ENCODE peak calls at places on chromosome 14, in nine cellular contexts. Z is activated T-cell treated with anti-CD3 and anti-CD28 coated beads for 48 hours; K is stimulated activated CD8-positive, alpha-beta memory T cell treated with anti-CD3 and anti-CD28 coated beads, Interleukin-4, amount 100 ng/mL, for 1 hour; T is activated CD4-positive, alpha-beta T cell treated with anti-CD3 and anti-CD28 coated beads, Interleukin-2, amount 10 ng/mL, durations not matched to agents 7 days and 5 days; B is activated CD4-positive, alpha-beta memory T cell treated with anti-CD3 and anti-CD28 coated beads, Interleukin-2, amount 10 ng/mL, durations not matched to agents 7 days and 5 days; H is mucosa of gallbladder; V is GM19239; O is head of caudate nucleus; S is H7. Y is an unnamed sample.

GRCh38 chr14:61188936-61189808 is 92.0 kb downstream of the TMEM30B start:
- DNase-seq in V (no peak), B (peak), S (peak), O (peak), K (no peak), T (no peak), H (peak), Z (peak), Y (peak)

GRCh38 chr14:65461730-65462129 is 49.2 kb downstream of the FUT8 start:
- DNase-seq in S (no peak), K (no peak), B (no peak), V (no peak), H (no peak), O (no peak), T (no peak), Z (no peak), Y (no peak)

GRCh38 chr14:85534435-85534834 is 4.5 kb downstream of the FLRT2 start:
- DNase-seq in V (no peak), S (peak), K (no peak), Z (no peak), O (peak), T (no peak), B (no peak), H (no peak), Y (no peak)

GRCh38 chr14:36857842-36858445 is 196.3 kb downstream of the PAX9 start:
- DNase-seq in T (no peak), H (no peak), B (no peak), O (no peak), S (no peak), Z (no peak), K (no peak), V (no peak), Y (no peak)

GRCh38 chr14:90487031-90487430 is 90.2 kb downstream of the CALM1 start:
- DNase-seq in T (no peak), Z (no peak), O (peak), B (peak), S (peak), K (no peak), V (no peak), H (peak), Y (no peak)

GRCh38 chr14:38500125-38500524 is 244.2 kb upstream of the CLEC14A start:
- DNase-seq in V (no peak), K (no peak), T (no peak), O (no peak), S (no peak), B (no peak), H (no peak), Z (no peak), Y (no peak)

GRCh38 chr14:73234586-73235394 is 2.5 kb upstream of the PAPLN start:
- DNase-seq in S (no peak), B (no peak), K (no peak), T (no peak), Z (no peak), H (no peak), O (no peak), V (no peak), Y (no peak)

GRCh38 chr14:100417466-100417865 is 94.3 kb downstream of the SLC25A47 start:
- DNase-seq in Z (no peak), T (no peak), K (no peak), H (peak), B (no peak), S (peak), O (peak), V (no peak), Y (no peak)

GRCh38 chr14:50082784-50083466 is 33.4 kb downstream of the VCPKMT start:
- DNase-seq in Z (peak), K (peak), B (peak), O (no peak), H (no peak), T (peak), V (peak), S (no peak), Y (peak)

GRCh38 chr14:92254786-92255185 is 68.2 kb upstream of the SLC24A4 start:
- DNase-seq in T (no peak), O (peak), V (no peak), K (no peak), B (no peak), Z (no peak), S (peak), H (peak), Y (no peak)

GRCh38 chr14:90381011-90381790 is 15.6 kb upstream of the CALM1 start:
- DNase-seq in S (no peak), T (no peak), H (no peak), V (no peak), O (peak), B (no peak), Z (no peak), K (no peak), Y (no peak)

GRCh38 chr14:79842270-79842669 is 369.0 kb downstream of the DIO2 start:
- DNase-seq in S (no peak), Z (no peak), B (no peak), K (no peak), H (peak), V (no peak), O (no peak), T (no peak), Y (no peak)

GRCh38 chr14:97517566-97518234 is 720.5 kb downstream of the VRK1 start:
- DNase-seq in V (no peak), S (no peak), T (no peak), Z (no peak), H (no peak), K (no peak), B (no peak), O (no peak), Y (no peak)

GRCh38 chr14:101761881-101762529 is 496 bp downstream of the PPP2R5C start:
- DNase-seq in S (peak), K (no peak), Z (peak), O (peak), H (peak), V (no peak), B (peak), T (peak), Y (peak)

GRCh38 chr14:88950069-88950468 is 125.6 kb downstream of the TTC8 start:
- DNase-seq in S (no peak), B (no peak), H (no peak), V (no peak), Z (no peak), K (no peak), T (no peak), O (no peak), Y (no peak)

GRCh38 chr14:36293824-36294223 is 26.6 kb downstream of the MBIP start:
- DNase-seq in T (no peak), K (no peak), O (no peak), Z (no peak), S (no peak), B (no peak), V (no peak), H (no peak), Y (no peak)

GRCh38 chr14:58060077-58060476 is 91.9 kb downstream of the ARMH4 start:
- DNase-seq in V (no peak), K (no peak), H (no peak), T (no peak), S (no peak), O (no peak), Z (no peak), B (no peak), Y (no peak)

GRCh38 chr14:55530464-55530863 is 49.5 kb upstream of the KTN1 start:
- DNase-seq in O (no peak), B (no peak), S (no peak), H (no peak), T (no peak), Z (no peak), K (no peak), V (no peak), Y (no peak)

GRCh38 chr14:24337144-24337823 is 2.4 kb upstream of the ADCY4 start:
- DNase-seq in T (no peak), H (no peak), K (no peak), B (no peak), Z (no peak), S (no peak), V (no peak), O (no peak), Y (peak)

GRCh38 chr14:35287481-35288013 is 4.6 kb upstream of the PSMA6 start:
- DNase-seq in H (no peak), Z (peak), T (no peak), O (no peak), K (no peak), S (no peak), V (no peak), B (peak), Y (no peak)

GRCh38 chr14:74835607-74836250 is 40.2 kb downstream of the PROX2 start:
- DNase-seq in K (no peak), T (no peak), Z (no peak), H (no peak), O (no peak), V (no peak), S (no peak), B (no peak), Y (no peak)

GRCh38 chr14:74945261-74945851 is 10.0 kb downstream of the PGF start:
- DNase-seq in V (no peak), H (no peak), Z (peak), K (no peak), T (peak), B (peak), S (peak), O (peak), Y (no peak)

GRCh38 chr14:51715250-51715649 is 63.5 kb downstream of the FRMD6 start:
- DNase-seq in H (no peak), T (no peak), B (no peak), V (no peak), Z (no peak), O (no peak), K (no peak), S (no peak), Y (no peak)

GRCh38 chr14:103057028-103057371 is 349 bp downstream of the CDC42BPB start:
- DNase-seq in V (peak), T (no peak), S (no peak), O (peak), H (no peak), K (no peak), B (no peak), Z (no peak), Y (no peak)

GRCh38 chr14:87351007-87351406 is 642.0 kb downstream of the GALC start:
- DNase-seq in T (no peak), S (peak), O (no peak), K (no peak), H (no peak), B (no peak), V (no peak), Z (no peak), Y (no peak)

GRCh38 chr14:101364503-101365328 is 196.6 kb upstream of the DIO3 start:
- DNase-seq in Z (no peak), H (no peak), V (no peak), O (no peak), T (no peak), S (peak), K (no peak), B (no peak), Y (no peak)

GRCh38 chr14:101876539-101876938 is 87.8 kb upstream of the DYNC1H1 start:
- DNase-seq in B (peak), Z (peak), T (peak), K (no peak), H (peak), V (peak), O (peak), S (no peak), Y (peak)

GRCh38 chr14:88607829-88608228 is 45.0 kb downstream of the ZC3H14 start:
- DNase-seq in H (no peak), Z (no peak), B (no peak), S (no peak), V (no peak), K (no peak), O (no peak), T (no peak), Y (no peak)

GRCh38 chr14:103436533-103436932 is 51.3 kb downstream of the MARK3 start:
- DNase-seq in K (no peak), O (no peak), B (no peak), S (no peak), H (no peak), Z (no peak), T (no peak), V (no peak), Y (no peak)

GRCh38 chr14:85301506-85301905 is 228.4 kb upstream of the FLRT2 start:
- DNase-seq in T (no peak), Z (no peak), O (no peak), K (no peak), H (no peak), S (no peak), B (no peak), V (no peak), Y (no peak)

GRCh38 chr14:92039073-92039719 is 663 bp downstream of the TRIP11 start:
- DNase-seq in V (no peak), S (peak), H (peak), O (no peak), K (no peak), Z (no peak), B (peak), T (peak), Y (peak)

GRCh38 chr14:35866595-35867279 is 40.6 kb downstream of the BRMS1L start:
- DNase-seq in B (no peak), V (no peak), Z (no peak), S (no peak), T (no peak), K (no peak), O (no peak), H (no peak), Y (no peak)

GRCh38 chr14:65336191-65336591 is 76.3 kb upstream of the FUT8 start:
- DNase-seq in V (no peak), H (no peak), B (peak), Z (peak), O (no peak), T (peak), K (no peak), S (no peak), Y (peak)

GRCh38 chr14:94971750-94972149 is 185.6 kb downstream of the DICER1 start:
- DNase-seq in V (no peak), T (no peak), S (no peak), K (no peak), H (peak), O (no peak), B (no peak), Z (no peak), Y (no peak)

GRCh38 chr14:89534896-89535615 is 118.0 kb upstream of the FOXN3 start:
- DNase-seq in H (no peak), T (no peak), S (no peak), Z (no peak), B (no peak), O (no peak), V (no peak), K (no peak), Y (no peak)

GRCh38 chr14:103545915-103546650 is 16.4 kb downstream of the BAG5 start:
- DNase-seq in B (no peak), V (no peak), T (no peak), O (no peak), H (no peak), S (peak), Z (no peak), K (no peak), Y (no peak)

Y was measured in GM13977.